ENCODE peak calls at places on chromosome 4, in eight cellular contexts. One of them, this sample, is unnamed.

GRCh38 chr4:54586343-54586953 is 71.3 kb upstream of the KIT start:
- DNase-seq in HCT116: no peak
- DNase-seq in EH: peak
- DNase-seq in NCI-H345: peak
- DNase-seq in activated CD4-positive, alpha-beta T cell treated with anti-CD3 and anti-CD28 coated beads, Interleukin-2, amount 50 U/mL, for 1 hour: no peak
- DNase-seq in NCI-H1436: no peak
- DNase-seq in HTR-8/SVneo: peak
- DNase-seq in kidney glomerular epithelial cell: no peak
- DNase-seq in this sample: no peak

GRCh38 chr4:84028340-84028739 is 470.8 kb downstream of the NKX6-1 start:
- DNase-seq in HCT116: peak
- DNase-seq in EH: peak
- DNase-seq in NCI-H345: no peak
- DNase-seq in activated CD4-positive, alpha-beta T cell treated with anti-CD3 and anti-CD28 coated beads, Interleukin-2, amount 50 U/mL, for 1 hour: no peak
- DNase-seq in NCI-H1436: no peak
- DNase-seq in HTR-8/SVneo: no peak
- DNase-seq in kidney glomerular epithelial cell: no peak
- DNase-seq in this sample: peak

GRCh38 chr4:2806392-2807355 is 13.8 kb downstream of the SH3BP2 start:
- DNase-seq in HCT116: no peak
- DNase-seq in EH: peak
- DNase-seq in NCI-H345: no peak
- DNase-seq in activated CD4-positive, alpha-beta T cell treated with anti-CD3 and anti-CD28 coated beads, Interleukin-2, amount 50 U/mL, for 1 hour: no peak
- DNase-seq in NCI-H1436: no peak
- DNase-seq in HTR-8/SVneo: no peak
- DNase-seq in kidney glomerular epithelial cell: no peak
- DNase-seq in this sample: no peak

GRCh38 chr4:24754586-24754985 is 40.8 kb upstream of the SOD3 start:
- DNase-seq in HCT116: no peak
- DNase-seq in EH: peak
- DNase-seq in NCI-H345: no peak
- DNase-seq in activated CD4-positive, alpha-beta T cell treated with anti-CD3 and anti-CD28 coated beads, Interleukin-2, amount 50 U/mL, for 1 hour: no peak
- DNase-seq in NCI-H1436: no peak
- DNase-seq in HTR-8/SVneo: no peak
- DNase-seq in kidney glomerular epithelial cell: no peak
- DNase-seq in this sample: no peak

GRCh38 chr4:163587867-163588266 is 93.4 kb downstream of the TMA16 start:
- DNase-seq in HCT116: no peak
- DNase-seq in EH: no peak
- DNase-seq in NCI-H345: no peak
- DNase-seq in activated CD4-positive, alpha-beta T cell treated with anti-CD3 and anti-CD28 coated beads, Interleukin-2, amount 50 U/mL, for 1 hour: no peak
- DNase-seq in NCI-H1436: no peak
- DNase-seq in HTR-8/SVneo: no peak
- DNase-seq in kidney glomerular epithelial cell: no peak
- DNase-seq in this sample: peak

GRCh38 chr4:143554728-143555597 is 41.5 kb downstream of the SMARCA5 start:
- DNase-seq in HCT116: no peak
- DNase-seq in EH: no peak
- DNase-seq in NCI-H345: no peak
- DNase-seq in activated CD4-positive, alpha-beta T cell treated with anti-CD3 and anti-CD28 coated beads, Interleukin-2, amount 50 U/mL, for 1 hour: no peak
- DNase-seq in NCI-H1436: no peak
- DNase-seq in HTR-8/SVneo: no peak
- DNase-seq in kidney glomerular epithelial cell: no peak
- DNase-seq in this sample: no peak

GRCh38 chr4:25814323-25814722 is 48.5 kb downstream of the SEL1L3 start:
- DNase-seq in HCT116: no peak
- DNase-seq in EH: peak
- DNase-seq in NCI-H345: no peak
- DNase-seq in activated CD4-positive, alpha-beta T cell treated with anti-CD3 and anti-CD28 coated beads, Interleukin-2, amount 50 U/mL, for 1 hour: no peak
- DNase-seq in NCI-H1436: no peak
- DNase-seq in HTR-8/SVneo: no peak
- DNase-seq in kidney glomerular epithelial cell: no peak
- DNase-seq in this sample: no peak

GRCh38 chr4:103292959-103293358 is 94.8 kb upstream of the CENPE start:
- DNase-seq in HCT116: no peak
- DNase-seq in EH: no peak
- DNase-seq in NCI-H345: no peak
- DNase-seq in activated CD4-positive, alpha-beta T cell treated with anti-CD3 and anti-CD28 coated beads, Interleukin-2, amount 50 U/mL, for 1 hour: no peak
- DNase-seq in NCI-H1436: no peak
- DNase-seq in HTR-8/SVneo: no peak
- DNase-seq in kidney glomerular epithelial cell: no peak
- DNase-seq in this sample: no peak

This sample was measured in WERI-Rb-1.